ENCODE peak calls at places on chromosomes 7 and 10, in eight cellular contexts. One of them, this sample, is unnamed.

GRCh38 chr10:110642980-110643655 is 1.0 kb upstream of the RBM20 start:
- DNase-seq in NAMALWA: no peak
- DNase-seq in activated CD4-positive, alpha-beta T cell treated with anti-CD3 and anti-CD28 coated beads, Interleukin-2, amount 10 ng/mL, durations not matched to agents 24 days and 14 days: no peak
- DNase-seq in NCI-H774: no peak
- DNase-seq in lower lobe of right lung: no peak
- DNase-seq in HT-29: no peak
- DNase-seq in mesenchymal stem cell: peak; percentile 56
- DNase-seq in Jurkat, Clone E6-1: no peak
- DNase-seq in this sample: no peak

GRCh38 chr7:2795906-2796305 is 48.2 kb downstream of the GNA12 start:
- DNase-seq in NAMALWA: no peak
- DNase-seq in activated CD4-positive, alpha-beta T cell treated with anti-CD3 and anti-CD28 coated beads, Interleukin-2, amount 10 ng/mL, durations not matched to agents 24 days and 14 days: no peak
- DNase-seq in NCI-H774: no peak
- DNase-seq in lower lobe of right lung: no peak
- DNase-seq in HT-29: no peak
- DNase-seq in mesenchymal stem cell: no peak
- DNase-seq in Jurkat, Clone E6-1: no peak
- DNase-seq in this sample: no peak

GRCh38 chr10:124637091-124637700 is 107.0 kb downstream of the FAM53B start:
- DNase-seq in NAMALWA: no peak
- DNase-seq in activated CD4-positive, alpha-beta T cell treated with anti-CD3 and anti-CD28 coated beads, Interleukin-2, amount 10 ng/mL, durations not matched to agents 24 days and 14 days: no peak
- DNase-seq in NCI-H774: no peak
- DNase-seq in lower lobe of right lung: no peak
- DNase-seq in HT-29: no peak
- DNase-seq in mesenchymal stem cell: no peak
- DNase-seq in Jurkat, Clone E6-1: no peak
- DNase-seq in this sample: no peak

GRCh38 chr10:67666416-67667043 is 29.5 kb downstream of the CTNNA3 start:
- DNase-seq in NAMALWA: peak; percentile 63
- DNase-seq in activated CD4-positive, alpha-beta T cell treated with anti-CD3 and anti-CD28 coated beads, Interleukin-2, amount 10 ng/mL, durations not matched to agents 24 days and 14 days: no peak
- DNase-seq in NCI-H774: no peak
- DNase-seq in lower lobe of right lung: no peak
- DNase-seq in HT-29: peak; percentile 45
- DNase-seq in mesenchymal stem cell: peak; percentile 24
- DNase-seq in Jurkat, Clone E6-1: peak; percentile 21
- DNase-seq in this sample: no peak

GRCh38 chr10:42982886-42983594 is 93.8 kb upstream of the RET start:
- DNase-seq in NAMALWA: no peak
- DNase-seq in activated CD4-positive, alpha-beta T cell treated with anti-CD3 and anti-CD28 coated beads, Interleukin-2, amount 10 ng/mL, durations not matched to agents 24 days and 14 days: no peak
- DNase-seq in NCI-H774: no peak
- DNase-seq in lower lobe of right lung: peak; percentile 39
- DNase-seq in HT-29: no peak
- DNase-seq in mesenchymal stem cell: no peak
- DNase-seq in Jurkat, Clone E6-1: no peak
- DNase-seq in this sample: no peak

GRCh38 chr10:49323171-49323895 is 24.4 kb downstream of the C10orf71 start:
- DNase-seq in NAMALWA: no peak
- DNase-seq in activated CD4-positive, alpha-beta T cell treated with anti-CD3 and anti-CD28 coated beads, Interleukin-2, amount 10 ng/mL, durations not matched to agents 24 days and 14 days: no peak
- DNase-seq in NCI-H774: no peak
- DNase-seq in lower lobe of right lung: no peak
- DNase-seq in HT-29: no peak
- DNase-seq in mesenchymal stem cell: no peak
- DNase-seq in Jurkat, Clone E6-1: no peak
- DNase-seq in this sample: no peak

GRCh38 chr10:97714401-97715258 is 1.1 kb downstream of the MARVELD1 start:
- DNase-seq in NAMALWA: no peak
- DNase-seq in activated CD4-positive, alpha-beta T cell treated with anti-CD3 and anti-CD28 coated beads, Interleukin-2, amount 10 ng/mL, durations not matched to agents 24 days and 14 days: peak; percentile 61
- DNase-seq in NCI-H774: no peak
- DNase-seq in lower lobe of right lung: peak; percentile 76
- DNase-seq in HT-29: peak; percentile 47
- DNase-seq in mesenchymal stem cell: peak; percentile 80
- DNase-seq in Jurkat, Clone E6-1: no peak
- DNase-seq in this sample: no peak

GRCh38 chr10:124898493-124898892 is 43.4 kb upstream of the ZRANB1 start:
- DNase-seq in NAMALWA: no peak
- DNase-seq in activated CD4-positive, alpha-beta T cell treated with anti-CD3 and anti-CD28 coated beads, Interleukin-2, amount 10 ng/mL, durations not matched to agents 24 days and 14 days: no peak
- DNase-seq in NCI-H774: no peak
- DNase-seq in lower lobe of right lung: no peak
- DNase-seq in HT-29: peak; percentile 37
- DNase-seq in mesenchymal stem cell: no peak
- DNase-seq in Jurkat, Clone E6-1: no peak
- DNase-seq in this sample: no peak

GRCh38 chr10:126905776-126906703 is 812 bp downstream of the DOCK1 start:
- DNase-seq in NAMALWA: no peak
- DNase-seq in activated CD4-positive, alpha-beta T cell treated with anti-CD3 and anti-CD28 coated beads, Interleukin-2, amount 10 ng/mL, durations not matched to agents 24 days and 14 days: no peak
- DNase-seq in NCI-H774: no peak
- DNase-seq in lower lobe of right lung: no peak
- DNase-seq in HT-29: peak; percentile 23
- DNase-seq in mesenchymal stem cell: peak; percentile 59
- DNase-seq in Jurkat, Clone E6-1: no peak
- DNase-seq in this sample: no peak

GRCh38 chr7:86904949-86905834 is 154.3 kb downstream of the ELAPOR2 start:
- DNase-seq in NAMALWA: peak; percentile 61
- DNase-seq in activated CD4-positive, alpha-beta T cell treated with anti-CD3 and anti-CD28 coated beads, Interleukin-2, amount 10 ng/mL, durations not matched to agents 24 days and 14 days: no peak
- DNase-seq in NCI-H774: peak; percentile 48
- DNase-seq in lower lobe of right lung: no peak
- DNase-seq in HT-29: peak; percentile 28
- DNase-seq in mesenchymal stem cell: peak; percentile 46
- DNase-seq in Jurkat, Clone E6-1: peak; percentile 6
- DNase-seq in this sample: peak; percentile 13

GRCh38 chr10:14779053-14779649 is 4.5 kb upstream of the FAM107B start:
- DNase-seq in NAMALWA: no peak
- DNase-seq in activated CD4-positive, alpha-beta T cell treated with anti-CD3 and anti-CD28 coated beads, Interleukin-2, amount 10 ng/mL, durations not matched to agents 24 days and 14 days: no peak
- DNase-seq in NCI-H774: no peak
- DNase-seq in lower lobe of right lung: no peak
- DNase-seq in HT-29: peak; percentile 40
- DNase-seq in mesenchymal stem cell: peak; percentile 20
- DNase-seq in Jurkat, Clone E6-1: no peak
- DNase-seq in this sample: no peak

GRCh38 chr10:58044072-58044471 is 223.6 kb downstream of the IPMK start:
- DNase-seq in NAMALWA: no peak
- DNase-seq in activated CD4-positive, alpha-beta T cell treated with anti-CD3 and anti-CD28 coated beads, Interleukin-2, amount 10 ng/mL, durations not matched to agents 24 days and 14 days: no peak
- DNase-seq in NCI-H774: no peak
- DNase-seq in lower lobe of right lung: no peak
- DNase-seq in HT-29: no peak
- DNase-seq in mesenchymal stem cell: no peak
- DNase-seq in Jurkat, Clone E6-1: no peak
- DNase-seq in this sample: no peak

GRCh38 chr10:74589226-74589673 is 237.2 kb upstream of the KAT6B start:
- DNase-seq in NAMALWA: peak; percentile 71
- DNase-seq in activated CD4-positive, alpha-beta T cell treated with anti-CD3 and anti-CD28 coated beads, Interleukin-2, amount 10 ng/mL, durations not matched to agents 24 days and 14 days: peak; percentile 94
- DNase-seq in NCI-H774: peak; percentile 97
- DNase-seq in lower lobe of right lung: peak; percentile 74
- DNase-seq in HT-29: peak; percentile 41
- DNase-seq in mesenchymal stem cell: peak; percentile 90
- DNase-seq in Jurkat, Clone E6-1: peak; percentile 94
- DNase-seq in this sample: peak; percentile 99

GRCh38 chr7:131042269-131043160 is 285.2 kb upstream of the MKLN1 start:
- DNase-seq in NAMALWA: no peak
- DNase-seq in activated CD4-positive, alpha-beta T cell treated with anti-CD3 and anti-CD28 coated beads, Interleukin-2, amount 10 ng/mL, durations not matched to agents 24 days and 14 days: no peak
- DNase-seq in NCI-H774: no peak
- DNase-seq in lower lobe of right lung: no peak
- DNase-seq in HT-29: no peak
- DNase-seq in mesenchymal stem cell: no peak
- DNase-seq in Jurkat, Clone E6-1: no peak
- DNase-seq in this sample: no peak

GRCh38 chr10:63763744-63764143 is 242.5 kb downstream of the REEP3 start:
- DNase-seq in NAMALWA: no peak
- DNase-seq in activated CD4-positive, alpha-beta T cell treated with anti-CD3 and anti-CD28 coated beads, Interleukin-2, amount 10 ng/mL, durations not matched to agents 24 days and 14 days: no peak
- DNase-seq in NCI-H774: no peak
- DNase-seq in lower lobe of right lung: no peak
- DNase-seq in HT-29: no peak
- DNase-seq in mesenchymal stem cell: peak; percentile 13
- DNase-seq in Jurkat, Clone E6-1: no peak
- DNase-seq in this sample: no peak

GRCh38 chr10:78332013-78332412 is 298.4 kb downstream of the RPS24 start:
- DNase-seq in NAMALWA: no peak
- DNase-seq in activated CD4-positive, alpha-beta T cell treated with anti-CD3 and anti-CD28 coated beads, Interleukin-2, amount 10 ng/mL, durations not matched to agents 24 days and 14 days: no peak
- DNase-seq in NCI-H774: no peak
- DNase-seq in lower lobe of right lung: no peak
- DNase-seq in HT-29: no peak
- DNase-seq in mesenchymal stem cell: no peak
- DNase-seq in Jurkat, Clone E6-1: no peak
- DNase-seq in this sample: no peak

GRCh38 chr7:103394566-103394965 is 47.1 kb downstream of the PSMC2 start:
- DNase-seq in NAMALWA: no peak
- DNase-seq in activated CD4-positive, alpha-beta T cell treated with anti-CD3 and anti-CD28 coated beads, Interleukin-2, amount 10 ng/mL, durations not matched to agents 24 days and 14 days: no peak
- DNase-seq in NCI-H774: no peak
- DNase-seq in lower lobe of right lung: no peak
- DNase-seq in HT-29: no peak
- DNase-seq in mesenchymal stem cell: no peak
- DNase-seq in Jurkat, Clone E6-1: no peak
- DNase-seq in this sample: no peak

GRCh38 chr10:118307237-118307636 is 34.9 kb downstream of the FAM204A start:
- DNase-seq in NAMALWA: no peak
- DNase-seq in activated CD4-positive, alpha-beta T cell treated with anti-CD3 and anti-CD28 coated beads, Interleukin-2, amount 10 ng/mL, durations not matched to agents 24 days and 14 days: no peak
- DNase-seq in NCI-H774: no peak
- DNase-seq in lower lobe of right lung: no peak
- DNase-seq in HT-29: no peak
- DNase-seq in mesenchymal stem cell: no peak
- DNase-seq in Jurkat, Clone E6-1: no peak
- DNase-seq in this sample: no peak

GRCh38 chr10:79487296-79488194 is 24.8 kb upstream of the EIF5AL1 start:
- DNase-seq in NAMALWA: peak; percentile 56
- DNase-seq in activated CD4-positive, alpha-beta T cell treated with anti-CD3 and anti-CD28 coated beads, Interleukin-2, amount 10 ng/mL, durations not matched to agents 24 days and 14 days: peak; percentile 76
- DNase-seq in NCI-H774: no peak
- DNase-seq in lower lobe of right lung: peak; percentile 65
- DNase-seq in HT-29: peak; percentile 77
- DNase-seq in mesenchymal stem cell: peak; percentile 72
- DNase-seq in Jurkat, Clone E6-1: no peak
- DNase-seq in this sample: peak; percentile 5

This sample was measured in DMS153.